ENCODE peak calls at places on chromosomes 7 and 10, in six cellular contexts. I is Karpas-422, V is testis, B is colonic mucosa, W is fibroblast of mammary gland, C is transverse colon. R is an unnamed sample.

GRCh38 chr10:63671317-63671937 is 150.2 kb downstream of the REEP3 start:
- DNase-seq in I (no peak), V (peak; percentile 26), B (no peak), W (peak; percentile 95), C (no peak), R (no peak)

GRCh38 chr10:50739618-50740350 is at the start of gene ASAH2B:
- DNase-seq in I (peak; percentile 92), V (peak; percentile 92), B (peak; percentile 91), W (peak; percentile 67), C (peak; percentile 84), R (peak; percentile 92)

GRCh38 chr10:26029858-26030257 is 95.8 kb downstream of the MYO3A start:
- DNase-seq in I (no peak), V (no peak), B (no peak), W (no peak), C (no peak), R (no peak)

GRCh38 chr7:39547336-39547735 is 18.9 kb upstream of the YAE1 start:
- DNase-seq in I (no peak), V (no peak), B (no peak), W (no peak), C (no peak), R (no peak)

GRCh38 chr7:23065974-23066373 is 39.6 kb upstream of the KLHL7 start:
- DNase-seq in I (no peak), V (no peak), B (no peak), W (peak; percentile 62), C (no peak), R (no peak)

GRCh38 chr10:74453151-74453550 is 302.1 kb downstream of the ADK start:
- DNase-seq in I (no peak), V (no peak), B (no peak), W (no peak), C (no peak), R (no peak)

GRCh38 chr7:108686494-108686893 is 116.8 kb downstream of the DNAJB9 start:
- DNase-seq in I (no peak), V (no peak), B (no peak), W (no peak), C (no peak), R (no peak)

GRCh38 chr10:76509501-76509900 is 1078.1 kb downstream of the LRMDA start:
- DNase-seq in I (no peak), V (no peak), B (no peak), W (no peak), C (no peak), R (no peak)

GRCh38 chr7:97982647-97983046 is 7.3 kb downstream of the OCM2 start:
- DNase-seq in I (no peak), V (no peak), B (no peak), W (no peak), C (no peak), R (no peak)

GRCh38 chr10:118915161-118915560 is 114.4 kb upstream of the NANOS1 start:
- DNase-seq in I (no peak), V (no peak), B (no peak), W (no peak), C (no peak), R (no peak)

GRCh38 chr7:66727058-66727457 is 13.5 kb upstream of the RABGEF1 start:
- DNase-seq in I (no peak), V (no peak), B (no peak), W (peak; percentile 7), C (no peak), R (no peak)

GRCh38 chr10:5078781-5079180 is 15.4 kb upstream of the AKR1C3 start:
- DNase-seq in I (no peak), V (no peak), B (no peak), W (no peak), C (no peak), R (no peak)

GRCh38 chr7:47347346-47347745 is 234.6 kb downstream of the TNS3 start:
- DNase-seq in I (no peak), V (no peak), B (no peak), W (no peak), C (peak; percentile 1), R (no peak)

GRCh38 chr10:132544744-132545658 is 7.4 kb downstream of the INPP5A start:
- DNase-seq in I (peak; percentile 57), V (no peak), B (no peak), W (no peak), C (no peak), R (no peak)

GRCh38 chr7:18770154-18770807 is 274.7 kb downstream of the HDAC9 start:
- DNase-seq in I (no peak), V (no peak), B (no peak), W (peak; percentile 91), C (no peak), R (no peak)

GRCh38 chr7:24817339-24817738 is 60.1 kb upstream of the GSDME start:
- DNase-seq in I (no peak), V (no peak), B (no peak), W (no peak), C (no peak), R (no peak)

GRCh38 chr7:99398891-99399445 is 9.4 kb downstream of the PDAP1 start:
- DNase-seq in I (no peak), V (no peak), B (no peak), W (no peak), C (no peak), R (no peak)

GRCh38 chr7:50262916-50263690 is 41.4 kb upstream of the IKZF1 start:
- DNase-seq in I (peak; percentile 70), V (no peak), B (no peak), W (no peak), C (no peak), R (no peak)

GRCh38 chr10:115390607-115391006 is 297.4 kb downstream of the ATRNL1 start:
- DNase-seq in I (no peak), V (no peak), B (no peak), W (no peak), C (no peak), R (no peak)
- H3K4me3 ChIP-seq in I (no peak overlapping the region), V (no peak overlapping the region), B (no peak overlapping the region), W (no peak overlapping the region), C (no peak overlapping the region), R (no peak overlapping the region)

GRCh38 chr7:124403112-124403511 is 362.5 kb downstream of the GPR37 start:
- DNase-seq in I (no peak), V (no peak), B (no peak), W (no peak), C (no peak), R (no peak)
- H3K4me3 ChIP-seq in I (no peak overlapping the region), V (no peak overlapping the region), B (no peak overlapping the region), W (no peak overlapping the region), C (no peak overlapping the region), R (no peak overlapping the region)

GRCh38 chr10:24207781-24208611 is 942 bp upstream of the KIAA1217 start:
- DNase-seq in I (no peak), V (peak; percentile 45), B (peak; percentile 40), W (peak; percentile 54), C (peak; percentile 27), R (peak; percentile 38)
- H3K4me3 ChIP-seq in I (no peak overlapping the region), V (peak overlapping the region; percentile 62), B (peak overlapping the region; percentile 43), W (no peak overlapping the region), C (no peak overlapping the region), R (no peak overlapping the region)

GRCh38 chr10:100482181-100482833 is 19.5 kb downstream of the WNT8B start:
- DNase-seq in I (peak; percentile 82), V (peak; percentile 85), B (peak; percentile 63), W (peak; percentile 70), C (peak; percentile 70), R (peak; percentile 87)

GRCh38 chr10:100483876-100484666 is 21.3 kb downstream of the WNT8B start:
- DNase-seq in I (no peak), V (no peak), B (no peak), W (no peak), C (no peak), R (no peak)

GRCh38 chr10:100485336-100485735 is 22.5 kb downstream of the WNT8B start:
- DNase-seq in I (no peak), V (no peak), B (no peak), W (no peak), C (no peak), R (no peak)

GRCh38 chr10:100481462-100482081 is 18.8 kb downstream of the WNT8B start:
- DNase-seq in I (peak; percentile 94), V (peak; percentile 92), B (peak; percentile 92), W (peak; percentile 84), C (peak; percentile 92), R (peak; percentile 88)

DNA sequence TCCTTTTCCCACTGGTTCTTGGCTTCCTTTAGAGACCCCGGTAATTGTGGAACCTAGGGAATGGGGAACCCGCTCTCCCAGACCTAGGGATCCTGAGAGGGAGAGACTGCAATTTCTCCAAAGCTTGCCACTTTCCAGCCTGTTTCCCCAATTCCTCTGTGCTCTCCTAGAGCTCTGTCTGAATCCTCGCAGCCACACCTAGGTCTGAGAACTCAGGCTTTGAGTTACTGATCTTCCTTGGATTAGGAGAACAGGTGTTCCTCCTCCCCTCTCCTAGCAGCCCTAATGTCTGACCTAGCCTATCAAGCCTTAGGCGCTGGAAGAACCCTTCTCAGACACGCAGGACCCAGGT is 20.0 kb downstream of the WNT8B start:
- DNase-seq in I (no peak), V (no peak), B (no peak), W (no peak), C (no peak), R (no peak)
- H3K4me3 ChIP-seq in I (peak overlapping the region; percentile 63), V (no peak overlapping the region), B (peak overlapping the region; percentile 45), W (no peak overlapping the region), C (no peak overlapping the region), R (no peak overlapping the region)

GRCh38 chr7:73822319-73823173 is 8.2 kb upstream of the CLDN4 start:
- DNase-seq in I (no peak), V (no peak), B (peak; percentile 95), W (peak; percentile 100), C (peak; percentile 93), R (peak; percentile 95)
- H3K4me3 ChIP-seq in I (no peak overlapping the region), V (no peak overlapping the region), B (no peak overlapping the region), W (no peak overlapping the region), C (no peak overlapping the region), R (no peak overlapping the region)

R was measured in adrenal gland.